ENCODE peak calls at places on chromosomes 4 and X, in seven cellular contexts. H is dorsolateral prefrontal cortex, L is body of pancreas, M is A172, P is HFF-Myc, W is T-helper 2 cell, G is uterus. C is an unnamed sample.

GRCh38 chr4:17526695-17527477 is 11.9 kb downstream of the CLRN2 start:
- DNase-seq in L (no peak), P (no peak), G (no peak), H (no peak), M (no peak), W (no peak), C (no peak)

GRCh38 chr4:2249526-2249991 is 7.6 kb upstream of the HAUS3 start:
- DNase-seq in W (no peak), G (no peak), M (no peak), H (peak), P (no peak), L (no peak), C (no peak)

GRCh38 chr4:37066149-37066548 is 178.4 kb upstream of the NWD2 start:
- DNase-seq in G (no peak), H (no peak), L (peak), W (no peak), P (no peak), M (peak), C (peak)

GRCh38 chr4:138204507-138204906 is 37.6 kb downstream of the SLC7A11 start:
- DNase-seq in M (no peak), G (no peak), L (no peak), H (no peak), W (no peak), P (no peak), C (no peak)

GRCh38 chrX:2801223-2801622 is 27.5 kb upstream of the GYG2 start:
- DNase-seq in W (no peak), M (no peak), L (no peak), G (no peak), P (no peak), H (no peak), C (no peak)

GRCh38 chr4:113784497-113785254 is 23.1 kb upstream of the CAMK2D start:
- DNase-seq in H (no peak), G (no peak), L (no peak), M (peak), W (no peak), P (peak), C (no peak)

GRCh38 chr4:164959896-164960295 is 17.6 kb downstream of the TRIM61 start:
- DNase-seq in L (no peak), G (no peak), H (no peak), W (no peak), P (no peak), M (peak), C (no peak)

GRCh38 chr4:133498149-133498548 is 349.1 kb downstream of the PCDH10 start:
- DNase-seq in M (peak), W (no peak), L (no peak), P (no peak), H (no peak), G (no peak), C (no peak)

GRCh38 chrX:153649178-153649914 is 2.3 kb downstream of the DUSP9 start:
- DNase-seq in G (peak), L (peak), H (peak), W (no peak), M (peak), P (no peak), C (peak)

GRCh38 chr4:19304028-19304427 is 947.7 kb upstream of the SLIT2 start:
- DNase-seq in H (no peak), M (no peak), P (no peak), G (no peak), W (no peak), L (no peak), C (no peak)

GRCh38 chr4:48694824-48695223 is 85.3 kb downstream of the FRYL start:
- DNase-seq in P (no peak), G (no peak), H (no peak), L (no peak), M (no peak), W (no peak), C (no peak)

GRCh38 chr4:164621886-164622521 is 131.9 kb upstream of the SMIM31 start:
- DNase-seq in G (no peak), W (no peak), M (no peak), H (no peak), L (no peak), P (no peak), C (no peak)

GRCh38 chr4:11198516-11199305 is 230.0 kb downstream of the HS3ST1 start:
- DNase-seq in M (no peak), H (no peak), P (no peak), G (no peak), W (no peak), L (no peak), C (no peak)

GRCh38 chr4:181688416-181688815 is 554.8 kb upstream of the TENM3 start:
- DNase-seq in W (no peak), M (peak), P (no peak), H (no peak), L (no peak), G (no peak), C (no peak)

GRCh38 chr4:88514557-88515511 is 8.7 kb downstream of the PYURF start:
- DNase-seq in M (no peak), P (no peak), L (peak), H (no peak), G (no peak), W (no peak), C (no peak)

GRCh38 chr4:140094701-140095420 is 59.1 kb downstream of the MAML3 start:
- DNase-seq in G (peak), H (peak), P (no peak), M (no peak), W (peak), L (peak), C (no peak)

GRCh38 chrX:48573690-48574269 is 504 bp upstream of the RBM3 start:
- DNase-seq in L (peak), H (no peak), M (no peak), P (no peak), W (no peak), G (peak), C (peak)

GRCh38 chr4:148263127-148263526 is 179.1 kb downstream of the NR3C2 start:
- DNase-seq in W (no peak), H (no peak), P (no peak), L (no peak), G (no peak), M (no peak), C (no peak)

GRCh38 chr4:176404591-176404990 is 84.8 kb downstream of the SPCS3 start:
- DNase-seq in L (no peak), M (peak), P (peak), H (no peak), G (no peak), W (no peak), C (no peak)

C was measured in NCI-H1694.